ENCODE peak calls at places on chromosome 7, in six cellular contexts. One of them, this sample, is unnamed.

GRCh38 chr7:112538859-112539258 is 58.1 kb downstream of the LSMEM1 start:
- DNase-seq in kidney epithelial cell: no peak
- DNase-seq in iris pigment epithelial cell: no peak
- DNase-seq in NCI-H524: no peak
- DNase-seq in OCI-LY7: no peak
- DNase-seq in kidney: no peak
- DNase-seq in this sample: no peak

GRCh38 chr7:1136841-1137516 is 23.0 kb downstream of the ZFAND2A start:
- DNase-seq in NCI-H524: no peak
- DNase-seq in kidney: peak
- DNase-seq in OCI-LY7: peak
- DNase-seq in iris pigment epithelial cell: no peak
- DNase-seq in kidney epithelial cell: no peak
- DNase-seq in this sample: no peak

GRCh38 chr7:124758327-124758726 is 7.3 kb downstream of the GPR37 start:
- DNase-seq in kidney epithelial cell: no peak
- DNase-seq in NCI-H524: peak
- DNase-seq in OCI-LY7: no peak
- DNase-seq in iris pigment epithelial cell: no peak
- DNase-seq in kidney: no peak
- DNase-seq in this sample: no peak

GRCh38 chr7:34575006-34575405 is 83.0 kb upstream of the NPSR1 start:
- DNase-seq in NCI-H524: no peak
- DNase-seq in OCI-LY7: no peak
- DNase-seq in iris pigment epithelial cell: no peak
- DNase-seq in kidney epithelial cell: no peak
- DNase-seq in kidney: no peak
- DNase-seq in this sample: no peak

GRCh38 chr7:89133357-89133756 is 337.8 kb upstream of the TEX47 start:
- DNase-seq in OCI-LY7: no peak
- DNase-seq in kidney: no peak
- DNase-seq in iris pigment epithelial cell: no peak
- DNase-seq in kidney epithelial cell: no peak
- DNase-seq in NCI-H524: no peak
- DNase-seq in this sample: no peak

GRCh38 chr7:36279251-36279925 is 110.3 kb upstream of the ANLN start:
- DNase-seq in kidney epithelial cell: no peak
- DNase-seq in OCI-LY7: no peak
- DNase-seq in iris pigment epithelial cell: no peak
- DNase-seq in kidney: no peak
- DNase-seq in NCI-H524: no peak
- DNase-seq in this sample: no peak

GRCh38 chr7:152899482-152900166 is 140.1 kb downstream of the ACTR3B start:
- DNase-seq in iris pigment epithelial cell: no peak
- DNase-seq in NCI-H524: no peak
- DNase-seq in OCI-LY7: no peak
- DNase-seq in kidney epithelial cell: no peak
- DNase-seq in kidney: peak
- DNase-seq in this sample: no peak

GRCh38 chr7:134478707-134479106 is 19.8 kb upstream of the AKR1B1 start:
- DNase-seq in kidney: no peak
- DNase-seq in OCI-LY7: no peak
- DNase-seq in iris pigment epithelial cell: peak
- DNase-seq in kidney epithelial cell: no peak
- DNase-seq in NCI-H524: no peak
- DNase-seq in this sample: no peak

GRCh38 chr7:13981070-13981469 is 8.4 kb downstream of the ETV1 start:
- DNase-seq in NCI-H524: no peak
- DNase-seq in kidney epithelial cell: peak
- DNase-seq in OCI-LY7: no peak
- DNase-seq in iris pigment epithelial cell: peak
- DNase-seq in kidney: no peak
- DNase-seq in this sample: no peak

GRCh38 chr7:4093492-4093891 is 588.6 kb upstream of the FOXK1 start:
- DNase-seq in kidney epithelial cell: no peak
- DNase-seq in OCI-LY7: no peak
- DNase-seq in NCI-H524: no peak
- DNase-seq in iris pigment epithelial cell: no peak
- DNase-seq in kidney: no peak
- DNase-seq in this sample: no peak

GRCh38 chr7:76303829-76304505 is 1.5 kb downstream of the HSPB1 start:
- DNase-seq in iris pigment epithelial cell: peak
- DNase-seq in kidney epithelial cell: no peak
- DNase-seq in OCI-LY7: peak
- DNase-seq in NCI-H524: no peak
- DNase-seq in kidney: no peak
- DNase-seq in this sample: no peak

GRCh38 chr7:90119178-90119971 is 34.9 kb upstream of the STEAP1 start:
- DNase-seq in iris pigment epithelial cell: peak
- DNase-seq in OCI-LY7: no peak
- DNase-seq in NCI-H524: peak
- DNase-seq in kidney: peak
- DNase-seq in kidney epithelial cell: no peak
- DNase-seq in this sample: no peak

GRCh38 chr7:111561659-111561908 is 708 bp downstream of the IMMP2L start:
- DNase-seq in kidney epithelial cell: no peak
- DNase-seq in NCI-H524: no peak
- DNase-seq in kidney: no peak
- DNase-seq in iris pigment epithelial cell: peak
- DNase-seq in OCI-LY7: no peak
- DNase-seq in this sample: no peak

GRCh38 chr7:2355079-2356008 is 717 bp downstream of the EIF3B start:
- DNase-seq in kidney: no peak
- DNase-seq in OCI-LY7: peak
- DNase-seq in iris pigment epithelial cell: no peak
- DNase-seq in NCI-H524: no peak
- DNase-seq in kidney epithelial cell: no peak
- DNase-seq in this sample: no peak

GRCh38 chr7:151382079-151382885 is 27.6 kb downstream of the WDR86 start:
- DNase-seq in OCI-LY7: no peak
- DNase-seq in kidney: peak
- DNase-seq in iris pigment epithelial cell: no peak
- DNase-seq in kidney epithelial cell: no peak
- DNase-seq in NCI-H524: no peak
- DNase-seq in this sample: no peak

GRCh38 chr7:43649755-43650274 is 66.9 kb downstream of the STK17A start:
- DNase-seq in OCI-LY7: peak
- DNase-seq in iris pigment epithelial cell: peak
- DNase-seq in NCI-H524: no peak
- DNase-seq in kidney: no peak
- DNase-seq in kidney epithelial cell: no peak
- DNase-seq in this sample: no peak

GRCh38 chr7:114086906-114087651 is 168.3 kb upstream of the PPP1R3A start:
- DNase-seq in OCI-LY7: no peak
- DNase-seq in kidney epithelial cell: no peak
- DNase-seq in iris pigment epithelial cell: no peak
- DNase-seq in kidney: no peak
- DNase-seq in NCI-H524: peak
- DNase-seq in this sample: no peak

GRCh38 chr7:68760556-68760955 is 837.7 kb upstream of the AUTS2 start:
- DNase-seq in iris pigment epithelial cell: no peak
- DNase-seq in kidney epithelial cell: no peak
- DNase-seq in NCI-H524: no peak
- DNase-seq in OCI-LY7: no peak
- DNase-seq in kidney: no peak
- DNase-seq in this sample: no peak

GRCh38 chr7:28075674-28076358 is 104.8 kb downstream of the JAZF1 start:
- DNase-seq in kidney epithelial cell: no peak
- DNase-seq in NCI-H524: peak
- DNase-seq in kidney: no peak
- DNase-seq in OCI-LY7: no peak
- DNase-seq in iris pigment epithelial cell: no peak
- DNase-seq in this sample: no peak

GRCh38 chr7:134905375-134905774 is 80.9 kb upstream of the AGBL3 start:
- DNase-seq in NCI-H524: no peak
- DNase-seq in OCI-LY7: no peak
- DNase-seq in kidney: peak
- DNase-seq in iris pigment epithelial cell: peak
- DNase-seq in kidney epithelial cell: no peak
- DNase-seq in this sample: no peak

GRCh38 chr7:41975854-41976253 is 261.2 kb downstream of the GLI3 start:
- DNase-seq in kidney epithelial cell: no peak
- DNase-seq in OCI-LY7: no peak
- DNase-seq in NCI-H524: no peak
- DNase-seq in iris pigment epithelial cell: peak
- DNase-seq in kidney: no peak
- DNase-seq in this sample: no peak

GRCh38 chr7:98078197-98078870 is 28.3 kb upstream of the LMTK2 start:
- DNase-seq in kidney epithelial cell: no peak
- DNase-seq in NCI-H524: no peak
- DNase-seq in iris pigment epithelial cell: no peak
- DNase-seq in kidney: no peak
- DNase-seq in OCI-LY7: no peak
- DNase-seq in this sample: no peak

GRCh38 chr7:144011458-144012230 is 11.5 kb downstream of the OR6B1 start:
- DNase-seq in OCI-LY7: no peak
- DNase-seq in kidney epithelial cell: no peak
- DNase-seq in NCI-H524: no peak
- DNase-seq in kidney: no peak
- DNase-seq in iris pigment epithelial cell: no peak
- DNase-seq in this sample: no peak

GRCh38 chr7:2522780-2523433 is 3.3 kb downstream of the LFNG start:
- DNase-seq in kidney: no peak
- DNase-seq in iris pigment epithelial cell: peak
- DNase-seq in NCI-H524: no peak
- DNase-seq in kidney epithelial cell: no peak
- DNase-seq in OCI-LY7: no peak
- DNase-seq in this sample: no peak

GRCh38 chr7:136687693-136688322 is 180.6 kb upstream of the CHRM2 start:
- DNase-seq in iris pigment epithelial cell: peak
- DNase-seq in OCI-LY7: peak
- DNase-seq in kidney epithelial cell: no peak
- DNase-seq in kidney: no peak
- DNase-seq in NCI-H524: peak
- DNase-seq in this sample: no peak

GRCh38 chr7:158002486-158003080 is 585.0 kb downstream of the PTPRN2 start:
- DNase-seq in kidney epithelial cell: no peak
- DNase-seq in iris pigment epithelial cell: no peak
- DNase-seq in kidney: peak
- DNase-seq in NCI-H524: no peak
- DNase-seq in OCI-LY7: no peak
- DNase-seq in this sample: no peak

GRCh38 chr7:154777489-154777888 is 225.4 kb downstream of the PAXIP1 start:
- DNase-seq in iris pigment epithelial cell: no peak
- DNase-seq in OCI-LY7: peak
- DNase-seq in NCI-H524: no peak
- DNase-seq in kidney: no peak
- DNase-seq in kidney epithelial cell: no peak
- DNase-seq in this sample: no peak

GRCh38 chr7:30145521-30145920 is 10.7 kb downstream of the MTURN start:
- DNase-seq in kidney: no peak
- DNase-seq in iris pigment epithelial cell: no peak
- DNase-seq in kidney epithelial cell: no peak
- DNase-seq in NCI-H524: no peak
- DNase-seq in OCI-LY7: no peak
- DNase-seq in this sample: no peak

GRCh38 chr7:44098092-44099068 is 5.8 kb upstream of the AEBP1 start:
- DNase-seq in kidney: no peak
- DNase-seq in kidney epithelial cell: no peak
- DNase-seq in OCI-LY7: peak
- DNase-seq in NCI-H524: no peak
- DNase-seq in iris pigment epithelial cell: no peak
- DNase-seq in this sample: no peak

GRCh38 chr7:140053812-140054539 is 8.8 kb downstream of the PARP12 start:
- DNase-seq in NCI-H524: no peak
- DNase-seq in kidney epithelial cell: no peak
- DNase-seq in OCI-LY7: no peak
- DNase-seq in kidney: no peak
- DNase-seq in iris pigment epithelial cell: no peak
- DNase-seq in this sample: no peak

GRCh38 chr7:110568932-110569331 is 522.0 kb upstream of the LRRN3 start:
- DNase-seq in NCI-H524: no peak
- DNase-seq in kidney: no peak
- DNase-seq in iris pigment epithelial cell: no peak
- DNase-seq in kidney epithelial cell: no peak
- DNase-seq in OCI-LY7: no peak
- DNase-seq in this sample: no peak

GRCh38 chr7:44482502-44483485 is 7.7 kb downstream of the NUDCD3 start:
- DNase-seq in kidney: no peak
- DNase-seq in NCI-H524: no peak
- DNase-seq in kidney epithelial cell: no peak
- DNase-seq in OCI-LY7: no peak
- DNase-seq in iris pigment epithelial cell: no peak
- DNase-seq in this sample: no peak

GRCh38 chr7:48337781-48338180 is 166.5 kb downstream of the ABCA13 start:
- DNase-seq in kidney epithelial cell: no peak
- DNase-seq in iris pigment epithelial cell: no peak
- DNase-seq in NCI-H524: no peak
- DNase-seq in kidney: no peak
- DNase-seq in OCI-LY7: no peak
- DNase-seq in this sample: no peak

GRCh38 chr7:77338260-77338659 is 77.9 kb downstream of the GSAP start:
- DNase-seq in NCI-H524: no peak
- DNase-seq in kidney: no peak
- DNase-seq in OCI-LY7: no peak
- DNase-seq in kidney epithelial cell: no peak
- DNase-seq in iris pigment epithelial cell: no peak
- DNase-seq in this sample: no peak

GRCh38 chr7:45917658-45918057 is 3.4 kb downstream of the IGFBP3 start:
- DNase-seq in kidney: peak
- DNase-seq in NCI-H524: peak
- DNase-seq in kidney epithelial cell: no peak
- DNase-seq in iris pigment epithelial cell: peak
- DNase-seq in OCI-LY7: peak
- DNase-seq in this sample: peak

GRCh38 chr7:116802144-116802747 is 60.1 kb upstream of the CAPZA2 start:
- DNase-seq in iris pigment epithelial cell: peak
- DNase-seq in OCI-LY7: no peak
- DNase-seq in NCI-H524: no peak
- DNase-seq in kidney epithelial cell: no peak
- DNase-seq in kidney: no peak
- DNase-seq in this sample: no peak

GRCh38 chr7:98771519-98772241 is 98.1 kb downstream of the TMEM130 start:
- DNase-seq in kidney epithelial cell: peak
- DNase-seq in OCI-LY7: peak
- DNase-seq in iris pigment epithelial cell: peak
- DNase-seq in kidney: no peak
- DNase-seq in NCI-H524: peak
- DNase-seq in this sample: no peak

GRCh38 chr7:135510603-135511183 is 791 bp upstream of the CNOT4 start:
- DNase-seq in NCI-H524: no peak
- DNase-seq in iris pigment epithelial cell: peak
- DNase-seq in kidney epithelial cell: no peak
- DNase-seq in kidney: no peak
- DNase-seq in OCI-LY7: peak
- DNase-seq in this sample: no peak

This sample was measured in NCI-H1048.